ENCODE peak calls at places on chromosomes 5 and 9, in nine cellular contexts. L is NCI-H524; P is mesendoderm; U is GM23338; N is HS-5; R is activated gamma-delta T cell treated with Interleukin-2 at 50 U/mL for 16 hours; W is ELR; Z is stimulated activated CD4-positive, alpha-beta T cell treated with anti-CD3 and anti-CD28 coated beads, Interleukin-4, amount 100 ng/mL, for 24 hours; B is hepatocyte. O is an unnamed sample.

GRCh38 chr5:79136618-79137017 is 25.0 kb downstream of the BHMT start:
- DNase-seq in L (no peak), P (no peak), U (no peak), N (no peak), R (no peak), W (no peak), Z (no peak), B (no peak), O (no peak)

GRCh38 chr5:103228588-103228987 is 30.0 kb upstream of the MACIR start:
- DNase-seq in L (no peak), P (no peak), U (no peak), N (no peak), R (no peak), W (no peak), Z (no peak), B (no peak), O (no peak)

GRCh38 chr9:131982683-131983239 is 96.9 kb downstream of the MED27 start:
- DNase-seq in L (no peak), P (no peak), U (no peak), N (no peak), R (no peak), W (peak), Z (no peak), B (no peak), O (no peak)

GRCh38 chr5:135821061-135821781 is 13.2 kb upstream of the SLC25A48 start:
- DNase-seq in L (peak), P (peak), U (peak), N (no peak), R (no peak), W (no peak), Z (no peak), B (no peak), O (no peak)

GRCh38 chr5:176414704-176415103 is 1.6 kb downstream of the CLTB start:
- DNase-seq in L (no peak), P (no peak), U (no peak), N (no peak), R (no peak), W (no peak), Z (no peak), B (no peak), O (no peak)

GRCh38 chr5:4104831-4105597 is 509.4 kb downstream of the IRX1 start:
- DNase-seq in L (peak), P (no peak), U (no peak), N (no peak), R (no peak), W (no peak), Z (no peak), B (no peak), O (no peak)

GRCh38 chr5:83376461-83376860 is 95.1 kb upstream of the VCAN start:
- DNase-seq in L (no peak), P (no peak), U (no peak), N (no peak), R (no peak), W (no peak), Z (no peak), B (no peak), O (no peak)

GRCh38 chr9:93673271-93673843 is 97.0 kb downstream of the PHF2 start:
- DNase-seq in L (peak), P (no peak), U (no peak), N (no peak), R (peak), W (peak), Z (no peak), B (no peak), O (no peak)

GRCh38 chr9:93117924-93118862 is 15.9 kb downstream of the NINJ1 start:
- DNase-seq in L (no peak), P (no peak), U (no peak), N (no peak), R (no peak), W (no peak), Z (no peak), B (no peak), O (no peak)

GRCh38 chr5:66519626-66520025 is 76.6 kb upstream of the MAST4 start:
- DNase-seq in L (no peak), P (no peak), U (no peak), N (no peak), R (no peak), W (peak), Z (no peak), B (no peak), O (no peak)

GRCh38 chr9:35042081-35042604 is 30.3 kb downstream of the VCP start:
- DNase-seq in L (no peak), P (peak), U (no peak), N (peak), R (no peak), W (peak), Z (no peak), B (peak), O (no peak)

GRCh38 chr9:78563269-78563668 is 266.3 kb downstream of the PSAT1 start:
- DNase-seq in L (no peak), P (no peak), U (no peak), N (no peak), R (no peak), W (no peak), Z (no peak), B (no peak), O (no peak)

GRCh38 chr5:75363726-75364495 is 26.9 kb downstream of the HMGCR start:
- DNase-seq in L (peak), P (no peak), U (peak), N (no peak), R (no peak), W (no peak), Z (no peak), B (no peak), O (no peak)

GRCh38 chr5:137498736-137499505 is at the start of gene SPOCK1:
- DNase-seq in L (peak), P (peak), U (peak), N (no peak), R (peak), W (peak), Z (peak), B (peak), O (no peak)

GRCh38 chr5:179779826-179780225 is 14.0 kb upstream of the LTC4S start:
- DNase-seq in L (no peak), P (no peak), U (no peak), N (no peak), R (no peak), W (no peak), Z (no peak), B (no peak), O (no peak)

GRCh38 chr9:35605336-35606137 is 475 bp downstream of the TESK1 start:
- DNase-seq in L (peak), P (peak), U (peak), N (no peak), R (peak), W (peak), Z (peak), B (peak), O (no peak)

GRCh38 chr9:92671323-92671722 is 1.4 kb upstream of the IPPK start:
- DNase-seq in L (no peak), P (peak), U (peak), N (peak), R (no peak), W (peak), Z (no peak), B (peak), O (no peak)

GRCh38 chr5:73499187-73499586 is 945 bp downstream of the BTF3 start:
- DNase-seq in L (no peak), P (no peak), U (no peak), N (no peak), R (no peak), W (peak), Z (no peak), B (no peak), O (no peak)

GRCh38 chr5:77449981-77450380 is 42.1 kb downstream of the WDR41 start:
- DNase-seq in L (no peak), P (no peak), U (no peak), N (no peak), R (no peak), W (no peak), Z (no peak), B (no peak), O (no peak)

GRCh38 chr5:138354926-138355378 is 2.5 kb downstream of the KDM3B start:
- DNase-seq in L (peak), P (peak), U (peak), N (peak), R (peak), W (peak), Z (peak), B (peak), O (peak)

GRCh38 chr9:134217431-134218210 is 53.3 kb upstream of the RNU6ATAC start:
- DNase-seq in L (peak), P (peak), U (peak), N (no peak), R (no peak), W (no peak), Z (no peak), B (no peak), O (no peak)

GRCh38 chr5:107538331-107539162 is 132.2 kb downstream of the EFNA5 start:
- DNase-seq in L (no peak), P (no peak), U (no peak), N (no peak), R (no peak), W (peak), Z (no peak), B (no peak), O (no peak)

GRCh38 chr9:72586388-72587160 is 65.2 kb downstream of the TMC1 start:
- DNase-seq in L (no peak), P (no peak), U (no peak), N (peak), R (peak), W (peak), Z (peak), B (peak), O (no peak)

GRCh38 chr5:53582225-53582624 is 21.8 kb downstream of the NDUFS4 start:
- DNase-seq in L (no peak), P (no peak), U (no peak), N (no peak), R (no peak), W (no peak), Z (no peak), B (no peak), O (no peak)

GRCh38 chr9:27945386-27945785 is 372.1 kb upstream of the C9orf72 start:
- DNase-seq in L (no peak), P (no peak), U (no peak), N (peak), R (no peak), W (no peak), Z (no peak), B (peak), O (peak)

GRCh38 chr9:34771023-34771422 is 61.1 kb upstream of the CCL21 start:
- DNase-seq in L (no peak), P (no peak), U (no peak), N (no peak), R (no peak), W (peak), Z (no peak), B (no peak), O (no peak)

GRCh38 chr5:8184455-8185063 is 315.6 kb downstream of the MTRR start:
- DNase-seq in L (peak), P (peak), U (peak), N (no peak), R (no peak), W (peak), Z (peak), B (peak), O (no peak)

GRCh38 chr5:4116834-4117233 is 521.2 kb downstream of the IRX1 start:
- DNase-seq in L (no peak), P (no peak), U (no peak), N (no peak), R (no peak), W (no peak), Z (no peak), B (no peak), O (no peak)

GRCh38 chr5:151574597-151574996 is 16.5 kb downstream of the FAT2 start:
- DNase-seq in L (no peak), P (no peak), U (no peak), N (no peak), R (no peak), W (no peak), Z (no peak), B (no peak), O (no peak)

GRCh38 chr5:149490599-149491187 is 60.5 kb downstream of the CSNK1A1 start:
- DNase-seq in L (no peak), P (no peak), U (no peak), N (no peak), R (no peak), W (no peak), Z (no peak), B (no peak), O (no peak)

GRCh38 chr5:82551840-82552385 is 273.8 kb upstream of the RPS23 start:
- DNase-seq in L (peak), P (no peak), U (no peak), N (no peak), R (no peak), W (no peak), Z (no peak), B (no peak), O (no peak)

GRCh38 chr5:58087131-58087530 is 372.8 kb downstream of the PLK2 start:
- DNase-seq in L (no peak), P (no peak), U (no peak), N (no peak), R (no peak), W (no peak), Z (no peak), B (no peak), O (no peak)

GRCh38 chr9:108094676-108094993 is 605.1 kb upstream of the KLF4 start:
- DNase-seq in L (no peak), P (no peak), U (no peak), N (no peak), R (no peak), W (peak), Z (no peak), B (no peak), O (no peak)

GRCh38 chr5:153748823-153749222 is 258.4 kb downstream of the GRIA1 start:
- DNase-seq in L (no peak), P (no peak), U (no peak), N (no peak), R (no peak), W (no peak), Z (no peak), B (no peak), O (no peak)

GRCh38 chr5:122906768-122907167 is 61.4 kb downstream of the SNX24 start:
- DNase-seq in L (no peak), P (peak), U (no peak), N (no peak), R (no peak), W (peak), Z (no peak), B (no peak), O (no peak)

GRCh38 chr9:106733828-106734227 is 129.1 kb upstream of the ZNF462 start:
- DNase-seq in L (no peak), P (no peak), U (no peak), N (no peak), R (no peak), W (no peak), Z (no peak), B (no peak), O (no peak)